ENCODE peak calls at places on chromosomes 16 and 17, in four cellular contexts. K, J, Q and V are unnamed samples.

GRCh38 chr17:52178013-52178412 is 19.5 kb upstream of the CA10 start:
- DNase-seq in K (no peak), J (no peak), Q (no peak), V (no peak)

GRCh38 chr17:76554131-76554530 is 14.3 kb downstream of the PRCD start:
- DNase-seq in K (no peak), J (no peak), Q (no peak), V (no peak)

GRCh38 chr17:12545877-12546513 is 119.7 kb upstream of the MYOCD start:
- DNase-seq in K (peak; percentile 44), J (peak; percentile 75), Q (peak; percentile 31), V (no peak)

GRCh38 chr17:17044846-17045561 is 2.7 kb downstream of the MPRIP start:
- DNase-seq in K (no peak), J (peak; percentile 71), Q (no peak), V (peak; percentile 85)

GRCh38 chr16:78816499-78817441 is 717.3 kb downstream of the WWOX start:
- DNase-seq in K (peak; percentile 60), J (no peak), Q (peak; percentile 45), V (no peak)

GRCh38 chr17:81166033-81166472 is at the start of gene AATK:
- DNase-seq in K (no peak), J (no peak), Q (no peak), V (no peak)

GRCh38 chr17:39671651-39672521 is 3.6 kb downstream of the PNMT start:
- DNase-seq in K (no peak), J (peak; percentile 61), Q (no peak), V (peak; percentile 59)

GRCh38 chr17:78839762-78840529 is 668 bp downstream of the USP36 start:
- DNase-seq in K (no peak), J (peak; percentile 58), Q (peak; percentile 34), V (peak; percentile 42)

GRCh38 chr17:35541434-35541833 is 4.0 kb upstream of the SLFN12L start:
- DNase-seq in K (no peak), J (no peak), Q (no peak), V (no peak)

GRCh38 chr17:61431594-61432311 is 20.5 kb upstream of the TBX4 start:
- DNase-seq in K (no peak), J (peak; percentile 69), Q (no peak), V (no peak)

GRCh38 chr17:81518113-81518784 is 5.7 kb upstream of the ACTG1 start:
- DNase-seq in K (no peak), J (no peak), Q (no peak), V (no peak)

GRCh38 chr17:32523017-32523680 is 36.4 kb downstream of the CDK5R1 start:
- DNase-seq in K (no peak), J (no peak), Q (no peak), V (no peak)

GRCh38 chr17:7213895-7214299 is 5.7 kb downstream of the DLG4 start:
- DNase-seq in K (peak; percentile 55), J (peak; percentile 96), Q (peak; percentile 71), V (no peak)

GRCh38 chr17:30225112-30225511 is 10.4 kb downstream of the SLC6A4 start:
- DNase-seq in K (no peak), J (no peak), Q (no peak), V (no peak)

GRCh38 chr16:5422047-5422446 is 324.5 kb upstream of the EEF2KMT start:
- DNase-seq in K (no peak), J (no peak), Q (no peak), V (no peak)

GRCh38 chr17:48314716-48315115 is 115.3 kb downstream of the SKAP1 start:
- DNase-seq in K (no peak), J (no peak), Q (no peak), V (no peak)

GRCh38 chr16:49382916-49383315 is 9.3 kb downstream of the C16orf78 start:
- DNase-seq in K (no peak), J (peak; percentile 22), Q (no peak), V (no peak)

GRCh38 chr16:13122074-13122473 is 220.7 kb downstream of the SHISA9 start:
- DNase-seq in K (no peak), J (no peak), Q (no peak), V (no peak)

DNA sequence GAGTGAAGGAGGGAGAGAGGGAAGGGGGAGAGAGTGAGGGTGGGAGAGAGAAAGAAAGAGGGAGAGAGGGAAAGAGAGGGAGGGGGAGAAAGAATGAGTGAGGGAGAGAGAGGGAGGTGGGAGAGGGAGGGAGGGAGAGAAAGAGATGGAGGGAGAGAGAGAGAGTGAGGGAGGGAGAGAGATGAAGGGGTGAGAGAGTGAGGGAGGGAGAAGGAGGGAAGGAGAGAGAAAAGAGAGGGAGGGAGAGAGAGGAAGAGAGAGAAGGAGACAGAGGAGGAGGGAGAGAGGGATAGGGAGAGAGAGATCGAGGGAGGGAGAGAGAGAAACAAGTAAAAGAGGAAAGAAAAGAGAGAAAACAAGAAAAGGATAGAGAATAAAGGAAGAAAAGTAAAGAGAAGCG is 225.7 kb downstream of the SHISA9 start:
- DNase-seq in K (no peak), J (no peak), Q (no peak), V (no peak)
- H3K27ac ChIP-seq in K (no peak overlapping the region), J (no peak overlapping the region), Q (no peak overlapping the region), V (no peak overlapping the region)

DNA sequence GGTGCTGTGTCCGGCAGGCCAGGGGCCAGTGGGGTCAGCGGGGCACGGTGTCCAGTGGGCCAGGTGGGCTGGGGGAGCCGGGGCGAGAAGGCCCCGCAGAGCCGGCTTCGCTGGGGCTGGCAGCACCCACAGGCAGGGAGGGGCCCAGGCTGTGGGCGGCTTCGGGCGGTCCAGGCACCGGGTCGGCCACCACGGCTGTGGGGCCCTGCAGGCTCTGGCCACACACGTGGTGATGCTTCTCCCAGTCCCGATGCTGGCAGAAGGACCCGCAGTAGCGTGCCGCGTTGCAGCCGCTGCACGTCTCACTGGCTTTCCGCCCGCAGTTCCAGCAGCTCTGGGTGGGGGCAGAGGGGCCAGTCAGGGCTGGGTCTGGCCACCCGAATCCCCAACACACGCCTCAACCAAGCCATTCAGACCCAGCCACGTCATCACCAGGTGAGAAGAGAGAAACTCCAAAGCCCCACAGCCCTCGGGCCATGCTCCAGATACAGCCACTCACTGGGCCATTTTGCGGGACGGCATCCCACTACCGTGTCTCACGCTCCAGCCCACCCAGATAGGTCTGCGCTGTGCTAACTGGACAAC is 10.6 kb upstream of the PABPN1L start:
- DNase-seq in K (no peak), J (no peak), Q (no peak), V (no peak)
- H3K4me1 ChIP-seq in K (no peaks in the 10 kb centered on the region), J (peaks cover under 1% of the 10 kb centered on the region), Q (peaks cover 10% of the 10 kb centered on the region), V (no peaks in the 10 kb centered on the region)

GRCh38 chr16:29198231-29198630 is 208.3 kb downstream of the NPIPB11 start:
- DNase-seq in K (no peak), J (no peak), Q (peak; percentile 18), V (no peak)

GRCh38 chr16:29192329-29193247 is 207.7 kb downstream of the LAT start:
- DNase-seq in K (no peak), J (no peak), Q (peak; percentile 16), V (peak; percentile 46)
- TF ChIP-seq CTCF in K (no peak), J (no peak), Q (no peak), V (no peak)

DNA sequence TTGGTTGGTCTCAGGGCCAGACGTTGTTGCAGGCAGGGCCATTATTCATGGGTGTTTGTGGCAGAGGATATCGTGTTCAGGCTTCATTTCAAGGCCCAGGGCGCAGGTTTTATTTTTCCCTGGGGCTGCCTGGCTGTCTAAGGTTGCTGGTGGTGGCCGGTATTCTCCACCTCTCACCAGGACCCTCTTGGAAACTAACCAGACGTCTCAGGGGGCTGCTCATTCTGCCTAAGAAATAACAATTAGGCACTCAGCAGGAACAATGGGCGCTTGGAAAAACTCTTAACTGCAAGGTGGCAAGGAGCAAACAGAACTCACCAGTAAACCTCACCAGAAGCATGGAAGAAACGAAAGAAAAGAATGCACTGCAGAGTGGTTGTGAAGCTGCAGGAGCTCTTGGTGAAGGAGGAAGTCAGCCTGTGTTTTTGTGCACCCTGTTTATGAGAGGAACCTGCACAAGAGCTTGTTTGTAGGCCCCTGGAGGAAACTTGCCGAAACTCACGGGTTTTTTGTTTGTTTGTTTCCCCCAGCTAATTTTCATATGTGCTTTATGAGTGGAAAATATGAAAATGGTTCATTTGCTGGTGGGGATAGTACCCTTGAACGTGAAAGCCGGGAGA is 222.8 kb downstream of the C16orf95 start:
- DNase-seq in K (no peak), J (no peak), Q (no peak), V (no peak)
- H3K27ac ChIP-seq in K (no peak overlapping the region), J (no peak overlapping the region), Q (no peak overlapping the region), V (no peak overlapping the region)

DNA sequence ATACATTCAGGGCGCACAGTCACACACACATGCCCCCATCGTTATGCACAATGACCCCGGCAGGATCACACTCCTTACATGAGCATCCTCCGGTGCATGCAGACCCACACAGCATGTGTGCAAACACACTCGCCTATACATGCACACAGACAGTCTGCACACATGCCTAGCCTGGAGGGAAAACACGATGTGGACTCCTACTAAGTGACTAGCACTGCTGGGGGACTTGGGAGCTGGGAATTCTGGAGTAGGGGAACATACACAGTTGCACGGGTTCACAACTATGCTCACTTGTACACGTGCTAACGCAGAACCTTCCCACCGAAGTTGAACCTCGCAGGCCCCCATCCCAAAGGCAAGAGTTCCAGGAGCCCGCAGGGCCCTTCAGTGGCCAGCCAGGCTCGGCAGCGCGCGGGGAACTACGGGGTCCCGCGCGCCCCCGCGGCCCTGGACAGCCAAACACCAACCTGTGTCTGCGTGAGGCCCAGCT is 2.0 kb downstream of the DLX3 start:
- DNase-seq in K (no peak), J (no peak), Q (no peak), V (no peak)
- H3K4me1 ChIP-seq in K (peaks cover 26% of the 10 kb centered on the region), J (peaks cover 28% of the 10 kb centered on the region), Q (peaks cover 47% of the 10 kb centered on the region), V (no peaks in the 10 kb centered on the region)

GRCh38 chr17:45771473-45771959 is 12.6 kb upstream of the CRHR1 start:
- DNase-seq in K (no peak), J (no peak), Q (no peak), V (no peak)

GRCh38 chr17:45763182-45763581 is 20.9 kb upstream of the CRHR1 start:
- DNase-seq in K (no peak), J (no peak), Q (no peak), V (no peak)

GRCh38 chr17:45764479-45764878 is 19.6 kb upstream of the CRHR1 start:
- DNase-seq in K (no peak), J (no peak), Q (no peak), V (no peak)

GRCh38 chr17:45770632-45771472 is 13.3 kb upstream of the CRHR1 start:
- DNase-seq in K (no peak), J (no peak), Q (no peak), V (no peak)

DNA sequence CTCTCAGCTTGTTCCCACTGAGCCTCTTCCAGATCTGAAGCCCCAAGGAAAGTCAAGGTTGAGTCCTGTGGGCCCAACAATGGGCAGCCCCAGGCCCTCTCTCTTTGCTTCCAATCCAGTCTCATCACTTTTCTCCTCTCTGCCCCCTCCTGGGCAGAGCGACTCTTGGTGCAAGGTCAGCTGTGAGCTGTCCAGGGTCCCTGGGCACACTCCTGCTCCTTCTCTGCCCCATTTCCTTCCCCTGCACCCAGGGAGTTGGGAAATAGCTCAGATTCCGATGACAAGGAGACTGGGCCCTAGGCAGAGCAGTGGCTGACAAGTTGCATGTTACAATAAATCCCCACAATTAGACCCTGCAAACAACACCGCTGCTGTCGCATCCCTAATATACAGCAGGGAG is 16.1 kb upstream of the CRHR1 start:
- DNase-seq in K (no peak), J (no peak), Q (no peak), V (no peak)
- TF ChIP-seq CTCF in K (no peak), J (no peak), Q (no peak), V (no peak)

GRCh38 chr17:73371846-73372245 is 60.0 kb upstream of the CDC42EP4 start:
- DNase-seq in K (no peak), J (no peak), Q (no peak), V (no peak)

GRCh38 chr17:73368085-73368631 is 56.4 kb upstream of the CDC42EP4 start:
- DNase-seq in K (no peak), J (no peak), Q (no peak), V (no peak)

GRCh38 chr17:73365934-73366623 is 54.3 kb upstream of the CDC42EP4 start:
- DNase-seq in K (peak; percentile 50), J (no peak), Q (no peak), V (peak; percentile 65)

GRCh38 chr17:73371285-73371684 is 59.5 kb upstream of the CDC42EP4 start:
- DNase-seq in K (no peak), J (no peak), Q (no peak), V (no peak)

GRCh38 chr17:73369126-73369525 is 57.3 kb upstream of the CDC42EP4 start:
- DNase-seq in K (no peak), J (no peak), Q (no peak), V (no peak)
- H3K27ac ChIP-seq in K (no peak overlapping the region), J (peak overlapping the region; percentile 56), Q (no peak overlapping the region), V (no peak overlapping the region)